ENCODE peak calls at places on chromosomes 6 and 20, in eight cellular contexts. One of them, this sample, is unnamed.

GRCh38 chr6:135451617-135452190 is 45.8 kb downstream of the AHI1 start:
- DNase-seq in astrocyte of the spinal cord: peak; percentile 61
- DNase-seq in fibroblast of the aortic adventitia: peak; percentile 70
- DNase-seq in cardiac fibroblast: peak; percentile 69
- DNase-seq in endothelial cell: no peak
- DNase-seq in brain microvascular endothelial cell: no peak
- DNase-seq in lung: no peak
- DNase-seq in GM23338: peak; percentile 71
- DNase-seq in this sample: no peak

GRCh38 chr6:104010897-104011296 is 848.8 kb downstream of the HACE1 start:
- DNase-seq in cardiac fibroblast: no peak
- DNase-seq in fibroblast of the aortic adventitia: no peak
- DNase-seq in astrocyte of the spinal cord: no peak
- DNase-seq in GM23338: no peak
- DNase-seq in lung: no peak
- DNase-seq in endothelial cell: no peak
- DNase-seq in brain microvascular endothelial cell: no peak
- DNase-seq in this sample: no peak

GRCh38 chr6:8278562-8278961 is 156.8 kb downstream of the SLC35B3 start:
- DNase-seq in lung: no peak
- DNase-seq in brain microvascular endothelial cell: no peak
- DNase-seq in fibroblast of the aortic adventitia: no peak
- DNase-seq in astrocyte of the spinal cord: no peak
- DNase-seq in GM23338: no peak
- DNase-seq in endothelial cell: no peak
- DNase-seq in cardiac fibroblast: no peak
- DNase-seq in this sample: no peak

GRCh38 chr6:44650495-44650894 is 263.0 kb downstream of the CDC5L start:
- DNase-seq in astrocyte of the spinal cord: no peak
- DNase-seq in brain microvascular endothelial cell: no peak
- DNase-seq in lung: no peak
- DNase-seq in cardiac fibroblast: no peak
- DNase-seq in fibroblast of the aortic adventitia: no peak
- DNase-seq in endothelial cell: no peak
- DNase-seq in GM23338: no peak
- DNase-seq in this sample: no peak

GRCh38 chr6:66675906-66676305 is 968.9 kb upstream of the EYS start:
- DNase-seq in GM23338: no peak
- DNase-seq in astrocyte of the spinal cord: no peak
- DNase-seq in fibroblast of the aortic adventitia: no peak
- DNase-seq in lung: no peak
- DNase-seq in endothelial cell: no peak
- DNase-seq in cardiac fibroblast: no peak
- DNase-seq in brain microvascular endothelial cell: no peak
- DNase-seq in this sample: no peak

GRCh38 chr6:52360028-52360427 is 1.9 kb upstream of the PAQR8 start:
- DNase-seq in fibroblast of the aortic adventitia: no peak
- DNase-seq in endothelial cell: no peak
- DNase-seq in GM23338: no peak
- DNase-seq in brain microvascular endothelial cell: no peak
- DNase-seq in cardiac fibroblast: no peak
- DNase-seq in astrocyte of the spinal cord: no peak
- DNase-seq in lung: no peak
- DNase-seq in this sample: no peak

GRCh38 chr20:4956200-4956810 is 45.0 kb downstream of the SLC23A2 start:
- DNase-seq in endothelial cell: no peak
- DNase-seq in cardiac fibroblast: peak; percentile 79
- DNase-seq in fibroblast of the aortic adventitia: peak; percentile 86
- DNase-seq in GM23338: peak; percentile 81
- DNase-seq in lung: no peak
- DNase-seq in brain microvascular endothelial cell: no peak
- DNase-seq in astrocyte of the spinal cord: peak; percentile 61
- DNase-seq in this sample: no peak

GRCh38 chr6:132798820-132799538 is 542 bp upstream of the SLC18B1 start:
- DNase-seq in fibroblast of the aortic adventitia: peak; percentile 59
- DNase-seq in GM23338: peak; percentile 84
- DNase-seq in cardiac fibroblast: peak; percentile 76
- DNase-seq in lung: peak; percentile 80
- DNase-seq in astrocyte of the spinal cord: peak; percentile 80
- DNase-seq in brain microvascular endothelial cell: peak; percentile 57
- DNase-seq in endothelial cell: peak; percentile 72
- DNase-seq in this sample: no peak

GRCh38 chr6:93389192-93389591 is 30.2 kb downstream of the EPHA7 start:
- DNase-seq in lung: no peak
- DNase-seq in fibroblast of the aortic adventitia: no peak
- DNase-seq in astrocyte of the spinal cord: no peak
- DNase-seq in brain microvascular endothelial cell: no peak
- DNase-seq in endothelial cell: no peak
- DNase-seq in cardiac fibroblast: no peak
- DNase-seq in GM23338: no peak
- DNase-seq in this sample: no peak

GRCh38 chr6:143546599-143546998 is 35.1 kb upstream of the FUCA2 start:
- DNase-seq in brain microvascular endothelial cell: no peak
- DNase-seq in lung: no peak
- DNase-seq in GM23338: no peak
- DNase-seq in astrocyte of the spinal cord: no peak
- DNase-seq in endothelial cell: no peak
- DNase-seq in fibroblast of the aortic adventitia: no peak
- DNase-seq in cardiac fibroblast: no peak
- DNase-seq in this sample: no peak

GRCh38 chr6:126050795-126051194 is 64.5 kb downstream of the TRMT11 start:
- DNase-seq in endothelial cell: no peak
- DNase-seq in cardiac fibroblast: no peak
- DNase-seq in brain microvascular endothelial cell: no peak
- DNase-seq in GM23338: no peak
- DNase-seq in lung: no peak
- DNase-seq in fibroblast of the aortic adventitia: no peak
- DNase-seq in astrocyte of the spinal cord: no peak
- DNase-seq in this sample: no peak

GRCh38 chr6:68226460-68226859 is 408.6 kb upstream of the ADGRB3 start:
- DNase-seq in fibroblast of the aortic adventitia: peak; percentile 36
- DNase-seq in lung: no peak
- DNase-seq in GM23338: peak; percentile 61
- DNase-seq in brain microvascular endothelial cell: no peak
- DNase-seq in endothelial cell: peak; percentile 8
- DNase-seq in cardiac fibroblast: peak; percentile 32
- DNase-seq in astrocyte of the spinal cord: peak; percentile 20
- DNase-seq in this sample: no peak
- TF ChIP-seq CTCF in fibroblast of the aortic adventitia: peak; percentile 41
- TF ChIP-seq CTCF in lung: no peak
- TF ChIP-seq CTCF in GM23338: peak; percentile 86
- TF ChIP-seq CTCF in brain microvascular endothelial cell: peak; percentile 50
- TF ChIP-seq CTCF in endothelial cell: peak; percentile 45
- TF ChIP-seq CTCF in cardiac fibroblast: peak; percentile 27
- TF ChIP-seq CTCF in astrocyte of the spinal cord: peak; percentile 27
- TF ChIP-seq CTCF in this sample: peak; percentile 56

GRCh38 chr6:169720207-169720855 is 4.0 kb downstream of the PHF10 start:
- DNase-seq in fibroblast of the aortic adventitia: no peak
- DNase-seq in cardiac fibroblast: no peak
- DNase-seq in endothelial cell: no peak
- DNase-seq in astrocyte of the spinal cord: no peak
- DNase-seq in brain microvascular endothelial cell: no peak
- DNase-seq in GM23338: peak; percentile 6
- DNase-seq in lung: no peak
- DNase-seq in this sample: no peak
- TF ChIP-seq CTCF in fibroblast of the aortic adventitia: peak; percentile 14
- TF ChIP-seq CTCF in cardiac fibroblast: no peak
- TF ChIP-seq CTCF in endothelial cell: no peak
- TF ChIP-seq CTCF in astrocyte of the spinal cord: no peak
- TF ChIP-seq CTCF in brain microvascular endothelial cell: peak; percentile 8
- TF ChIP-seq CTCF in GM23338: peak; percentile 19
- TF ChIP-seq CTCF in lung: no peak
- TF ChIP-seq CTCF in this sample: peak; percentile 16

GRCh38 chr6:119348308-119349040 is 1.1 kb downstream of the MAN1A1 start:
- DNase-seq in lung: no peak
- DNase-seq in GM23338: peak; percentile 66
- DNase-seq in fibroblast of the aortic adventitia: peak; percentile 16
- DNase-seq in endothelial cell: peak; percentile 45
- DNase-seq in astrocyte of the spinal cord: peak; percentile 29
- DNase-seq in brain microvascular endothelial cell: no peak
- DNase-seq in cardiac fibroblast: no peak
- DNase-seq in this sample: no peak

GRCh38 chr6:119350202-119351004 is 842 bp upstream of the MAN1A1 start:
- DNase-seq in endothelial cell: no peak
- DNase-seq in lung: peak; percentile 39
- DNase-seq in brain microvascular endothelial cell: peak; percentile 31
- DNase-seq in astrocyte of the spinal cord: peak; percentile 78
- DNase-seq in cardiac fibroblast: peak; percentile 79
- DNase-seq in fibroblast of the aortic adventitia: peak; percentile 85
- DNase-seq in GM23338: peak; percentile 31
- DNase-seq in this sample: no peak

GRCh38 chr6:119349341-119350201 is at the start of gene MAN1A1:
- DNase-seq in GM23338: peak; percentile 92
- DNase-seq in astrocyte of the spinal cord: peak; percentile 86
- DNase-seq in cardiac fibroblast: peak; percentile 77
- DNase-seq in lung: peak; percentile 89
- DNase-seq in fibroblast of the aortic adventitia: peak; percentile 78
- DNase-seq in brain microvascular endothelial cell: peak; percentile 47
- DNase-seq in endothelial cell: peak; percentile 94
- DNase-seq in this sample: peak; percentile 92

GRCh38 chr6:119349041-119349340 is 570 bp downstream of the MAN1A1 start:
- DNase-seq in GM23338: no peak
- DNase-seq in cardiac fibroblast: no peak
- DNase-seq in astrocyte of the spinal cord: no peak
- DNase-seq in fibroblast of the aortic adventitia: no peak
- DNase-seq in lung: no peak
- DNase-seq in brain microvascular endothelial cell: no peak
- DNase-seq in endothelial cell: no peak
- DNase-seq in this sample: no peak

GRCh38 chr6:119351005-119351394 is 1.4 kb upstream of the MAN1A1 start:
- DNase-seq in fibroblast of the aortic adventitia: peak; percentile 76
- DNase-seq in endothelial cell: no peak
- DNase-seq in GM23338: no peak
- DNase-seq in cardiac fibroblast: peak; percentile 74
- DNase-seq in brain microvascular endothelial cell: no peak
- DNase-seq in astrocyte of the spinal cord: peak; percentile 74
- DNase-seq in lung: no peak
- DNase-seq in this sample: no peak
- TF ChIP-seq CTCF in fibroblast of the aortic adventitia: peak; percentile 68
- TF ChIP-seq CTCF in endothelial cell: no peak
- TF ChIP-seq CTCF in GM23338: peak; percentile 35
- TF ChIP-seq CTCF in cardiac fibroblast: peak; percentile 55
- TF ChIP-seq CTCF in brain microvascular endothelial cell: peak; percentile 40
- TF ChIP-seq CTCF in astrocyte of the spinal cord: peak; percentile 57
- TF ChIP-seq CTCF in lung: peak; percentile 20
- TF ChIP-seq CTCF in this sample: peak; percentile 44

GRCh38 chr20:16661738-16662137 is 68.1 kb upstream of the SNRPB2 start:
- DNase-seq in endothelial cell: no peak
- DNase-seq in fibroblast of the aortic adventitia: peak; percentile 12
- DNase-seq in GM23338: no peak
- DNase-seq in astrocyte of the spinal cord: no peak
- DNase-seq in brain microvascular endothelial cell: no peak
- DNase-seq in cardiac fibroblast: no peak
- DNase-seq in lung: no peak
- DNase-seq in this sample: no peak

GRCh38 chr20:16671753-16672152 is 58.1 kb upstream of the SNRPB2 start:
- DNase-seq in endothelial cell: no peak
- DNase-seq in lung: no peak
- DNase-seq in cardiac fibroblast: no peak
- DNase-seq in GM23338: no peak
- DNase-seq in brain microvascular endothelial cell: no peak
- DNase-seq in fibroblast of the aortic adventitia: no peak
- DNase-seq in astrocyte of the spinal cord: no peak
- DNase-seq in this sample: no peak

GRCh38 chr20:16662462-16662861 is 67.4 kb upstream of the SNRPB2 start:
- DNase-seq in GM23338: no peak
- DNase-seq in brain microvascular endothelial cell: no peak
- DNase-seq in fibroblast of the aortic adventitia: no peak
- DNase-seq in cardiac fibroblast: no peak
- DNase-seq in lung: no peak
- DNase-seq in endothelial cell: no peak
- DNase-seq in astrocyte of the spinal cord: no peak
- DNase-seq in this sample: no peak

GRCh38 chr20:16664031-16664430 is 65.8 kb upstream of the SNRPB2 start:
- DNase-seq in lung: no peak
- DNase-seq in astrocyte of the spinal cord: no peak
- DNase-seq in fibroblast of the aortic adventitia: no peak
- DNase-seq in cardiac fibroblast: no peak
- DNase-seq in brain microvascular endothelial cell: no peak
- DNase-seq in endothelial cell: no peak
- DNase-seq in GM23338: no peak
- DNase-seq in this sample: no peak

GRCh38 chr20:16666272-16666671 is 63.6 kb upstream of the SNRPB2 start:
- DNase-seq in endothelial cell: no peak
- DNase-seq in fibroblast of the aortic adventitia: no peak
- DNase-seq in astrocyte of the spinal cord: no peak
- DNase-seq in brain microvascular endothelial cell: no peak
- DNase-seq in lung: no peak
- DNase-seq in cardiac fibroblast: no peak
- DNase-seq in GM23338: peak; percentile 16
- DNase-seq in this sample: no peak
- TF ChIP-seq CTCF in endothelial cell: peak; percentile 30
- TF ChIP-seq CTCF in fibroblast of the aortic adventitia: peak; percentile 25
- TF ChIP-seq CTCF in astrocyte of the spinal cord: no peak
- TF ChIP-seq CTCF in brain microvascular endothelial cell: peak; percentile 27
- TF ChIP-seq CTCF in lung: no peak
- TF ChIP-seq CTCF in cardiac fibroblast: peak; percentile 8
- TF ChIP-seq CTCF in GM23338: peak; percentile 42
- TF ChIP-seq CTCF in this sample: no peak

DNA sequence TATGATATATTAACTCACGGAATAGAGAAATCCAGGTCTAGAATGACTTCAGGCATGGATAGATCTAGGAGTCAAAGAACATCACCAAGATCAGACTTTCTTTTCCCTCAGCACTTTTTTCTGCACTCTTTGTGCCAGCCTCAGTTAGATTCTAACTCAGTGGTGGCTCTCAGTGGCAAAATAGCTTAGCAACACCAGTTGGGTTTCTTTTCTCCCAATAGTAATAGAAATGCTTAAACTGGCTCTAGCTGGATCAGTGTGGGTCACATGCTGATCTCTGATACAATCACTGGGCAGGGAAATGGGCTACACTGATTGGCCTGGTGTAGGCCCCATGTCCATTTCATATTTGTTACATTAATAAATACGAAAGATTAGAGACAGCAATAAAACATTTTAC is 44.2 kb upstream of the ARFGEF2 start:
- DNase-seq in cardiac fibroblast: no peak
- DNase-seq in fibroblast of the aortic adventitia: no peak
- DNase-seq in endothelial cell: no peak
- DNase-seq in astrocyte of the spinal cord: no peak
- DNase-seq in lung: no peak
- DNase-seq in GM23338: peak; percentile 45
- DNase-seq in brain microvascular endothelial cell: peak; percentile 12
- DNase-seq in this sample: no peak
- TF ChIP-seq CTCF in cardiac fibroblast: no peak
- TF ChIP-seq CTCF in fibroblast of the aortic adventitia: no peak
- TF ChIP-seq CTCF in endothelial cell: no peak
- TF ChIP-seq CTCF in astrocyte of the spinal cord: no peak
- TF ChIP-seq CTCF in lung: no peak
- TF ChIP-seq CTCF in GM23338: peak; percentile 29
- TF ChIP-seq CTCF in brain microvascular endothelial cell: peak; percentile 46
- TF ChIP-seq CTCF in this sample: no peak

DNA sequence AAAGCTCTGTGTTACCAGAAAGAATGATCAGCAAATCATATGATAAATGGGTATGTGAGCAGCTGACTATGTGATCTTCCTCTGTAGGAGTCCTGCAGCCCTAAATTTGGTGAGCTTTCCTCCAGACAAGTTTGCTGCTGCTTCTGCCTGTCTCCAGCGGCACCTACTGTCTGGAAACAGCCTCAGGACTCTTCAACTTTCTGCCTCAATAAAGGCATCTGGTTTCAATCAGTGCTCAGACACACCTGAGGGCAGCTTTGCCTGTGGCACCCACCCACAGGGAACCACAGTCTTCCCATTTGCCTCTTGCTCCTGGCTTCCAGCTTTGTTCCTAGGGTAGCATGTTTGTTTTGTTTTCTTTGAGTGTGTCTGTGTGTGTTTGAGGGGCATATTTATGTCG is 727.9 kb upstream of the MAN1A1 start:
- DNase-seq in cardiac fibroblast: peak; percentile 2
- DNase-seq in endothelial cell: peak; percentile 9
- DNase-seq in GM23338: peak; percentile 68
- DNase-seq in lung: no peak
- DNase-seq in astrocyte of the spinal cord: peak; percentile 1
- DNase-seq in brain microvascular endothelial cell: no peak
- DNase-seq in fibroblast of the aortic adventitia: peak; percentile 3
- DNase-seq in this sample: no peak
- TF ChIP-seq CTCF in cardiac fibroblast: peak; percentile 8
- TF ChIP-seq CTCF in endothelial cell: no peak
- TF ChIP-seq CTCF in GM23338: peak; percentile 36
- TF ChIP-seq CTCF in lung: no peak
- TF ChIP-seq CTCF in astrocyte of the spinal cord: peak; percentile 26
- TF ChIP-seq CTCF in brain microvascular endothelial cell: no peak
- TF ChIP-seq CTCF in fibroblast of the aortic adventitia: no peak
- TF ChIP-seq CTCF in this sample: no peak

This sample was measured in osteocyte.